ENCODE peak calls at places on chromosomes 3 and 15, in six cellular contexts. S is IMR-90, W is H9, A is neuronal stem cell, H is mesendoderm, F is mesenchymal stem cell. D is an unnamed sample.

GRCh38 chr3:10917176-10917575 is 75.4 kb upstream of the SLC6A1 start:
- DNase-seq in W (no peak), H (no peak), S (no peak), F (no peak), A (no peak), D (peak; percentile 66)

GRCh38 chr15:59249816-59250215 is 43.2 kb downstream of the LDHAL6B start:
- DNase-seq in S (no peak), F (no peak), W (no peak), H (no peak), A (no peak), D (no peak)

GRCh38 chr15:32104061-32104980 is 74.0 kb downstream of the CHRNA7 start:
- DNase-seq in S (no peak), H (no peak), A (no peak), W (no peak), F (no peak), D (no peak)

GRCh38 chr3:110806924-110807323 is 264.7 kb upstream of the NECTIN3 start:
- DNase-seq in A (no peak), S (peak; percentile 53), F (peak; percentile 55), W (no peak), H (no peak), D (no peak)

GRCh38 chr3:196272826-196273225 is 14.7 kb downstream of the PCYT1A start:
- DNase-seq in F (no peak), W (no peak), S (no peak), H (no peak), A (no peak), D (peak; percentile 78)

GRCh38 chr3:46490338-46491084 is 7.3 kb upstream of the RTP3 start:
- DNase-seq in S (peak; percentile 58), A (no peak), H (no peak), W (peak; percentile 1), F (peak; percentile 53), D (peak; percentile 83)

GRCh38 chr3:36700537-36701248 is 63.7 kb downstream of the DCLK3 start:
- DNase-seq in W (peak; percentile 66), A (peak; percentile 54), F (peak; percentile 71), S (peak; percentile 85), H (peak; percentile 65), D (peak; percentile 42)

GRCh38 chr3:97815149-97815917 is 6.5 kb upstream of the CRYBG3 start:
- DNase-seq in S (peak; percentile 33), W (no peak), A (no peak), H (no peak), F (no peak), D (no peak)

GRCh38 chr3:4271834-4272233 is 31.3 kb upstream of the SETMAR start:
- DNase-seq in H (peak; percentile 62), A (peak; percentile 57), F (peak; percentile 15), W (no peak), S (peak; percentile 38), D (no peak)

GRCh38 chr15:98714906-98715305 is 66.6 kb downstream of the IGF1R start:
- DNase-seq in H (no peak), W (no peak), S (no peak), A (no peak), F (no peak), D (no peak)

GRCh38 chr15:97903560-97904195 is 56.8 kb upstream of the ARRDC4 start:
- DNase-seq in W (no peak), F (no peak), H (no peak), S (no peak), A (no peak), D (no peak)

GRCh38 chr3:172678068-172678467 is 32.8 kb downstream of the NCEH1 start:
- DNase-seq in W (no peak), H (peak; percentile 44), A (no peak), F (peak; percentile 44), S (no peak), D (no peak)

GRCh38 chr15:62698646-62699045 is 343.9 kb upstream of the TPM1 start:
- DNase-seq in A (no peak), F (no peak), S (no peak), H (no peak), W (no peak), D (no peak)

DNA sequence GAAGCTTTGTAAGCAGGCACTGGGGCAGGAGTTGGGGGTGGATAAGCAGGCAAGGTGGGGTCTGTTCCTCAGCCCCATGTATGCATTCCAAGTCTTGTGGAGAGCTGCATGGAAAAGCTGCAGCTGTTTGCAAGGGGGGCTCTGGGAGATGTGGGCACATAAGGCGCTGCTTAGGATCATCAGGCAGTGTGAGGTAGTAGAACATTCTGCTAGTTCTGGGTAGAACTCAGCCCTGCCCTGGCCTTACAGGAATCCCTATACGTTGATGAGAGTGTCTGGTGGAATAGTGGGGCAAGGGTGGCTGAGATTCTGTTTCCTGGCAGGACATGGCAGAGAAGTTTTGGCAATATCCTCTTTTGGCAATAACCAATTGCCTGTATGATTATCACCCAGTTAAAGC is 154.3 kb upstream of the LRIG1 start:
- DNase-seq in W (no peak), S (no peak), F (no peak), A (no peak), H (no peak), D (no peak)
- H3K4ac ChIP-seq in W (no peak overlapping the region), S (no peak overlapping the region), F (no peak overlapping the region), A (no peak overlapping the region), H (no peak overlapping the region), D (no peak overlapping the region)

DNA sequence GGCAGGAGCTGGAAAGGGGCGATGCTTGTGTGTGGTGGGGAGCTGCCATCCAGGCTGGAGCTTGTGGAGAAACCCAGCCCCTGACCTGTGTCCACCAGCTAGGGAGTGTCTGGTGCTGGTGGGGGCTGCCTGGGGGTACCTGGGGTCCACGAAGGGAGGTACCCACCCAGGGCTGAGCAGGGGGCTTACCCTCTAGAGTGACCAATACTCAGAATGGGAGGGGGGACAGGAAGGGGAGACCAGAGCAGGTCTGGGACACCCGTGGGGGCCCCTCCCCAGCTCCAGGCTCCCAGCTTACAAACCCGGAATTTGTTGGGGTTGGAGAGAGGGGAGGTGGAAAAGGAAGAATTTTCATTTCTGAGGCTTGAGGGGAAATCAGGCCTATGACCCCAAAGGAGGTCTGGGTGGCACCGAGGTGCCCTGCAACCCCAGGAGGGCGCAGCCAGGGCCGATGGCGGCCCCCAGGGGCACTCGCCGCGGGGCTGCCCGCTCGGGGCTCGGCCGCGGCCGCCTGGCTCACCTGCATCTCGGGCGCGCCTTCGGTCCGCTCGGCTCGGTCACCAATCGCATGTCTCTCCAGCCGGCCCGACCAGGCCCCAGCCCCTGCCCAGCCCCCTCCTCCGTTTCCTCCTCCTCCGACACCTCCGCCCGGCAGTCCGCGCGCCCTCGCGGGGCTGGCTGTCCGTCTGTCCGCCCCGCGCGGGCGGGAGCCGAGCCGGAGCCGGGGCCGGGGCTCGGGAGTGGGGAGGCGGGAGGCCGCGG is 741 bp downstream of the LINGO1 start:
- DNase-seq in A (no peak), S (no peak), F (no peak), H (peak; percentile 62), W (peak; percentile 68), D (no peak)
- H3K4ac ChIP-seq in A (peak overlapping the region; percentile 54), S (no peak overlapping the region), F (no peak overlapping the region), H (no peak overlapping the region), W (no peak overlapping the region), D (no peak overlapping the region)

DNA sequence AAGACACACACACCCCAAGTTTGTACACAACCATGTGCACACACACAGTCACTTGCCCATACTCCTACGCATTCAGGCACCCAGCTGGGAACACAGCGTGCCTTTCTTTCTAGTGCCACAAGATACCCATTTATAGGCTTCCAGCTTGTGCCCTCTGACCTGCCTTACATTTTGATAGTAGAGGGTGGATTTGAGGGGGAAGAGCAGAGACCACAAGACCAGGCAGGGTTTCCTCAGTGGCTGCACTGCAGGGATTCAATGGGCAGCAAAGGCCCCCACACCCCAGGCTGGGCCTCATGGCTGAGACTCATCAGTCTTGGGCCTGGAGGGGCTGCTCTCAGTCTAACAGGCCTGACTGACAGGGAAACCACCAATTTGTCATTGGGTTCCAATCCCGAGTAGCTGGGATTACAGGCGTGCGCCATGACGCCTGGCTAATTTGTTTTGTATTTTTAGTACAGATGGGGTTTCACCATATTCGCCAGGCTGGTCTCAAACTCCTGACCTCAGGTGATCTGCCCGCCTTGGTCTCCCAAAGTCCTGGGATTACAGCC is 18.8 kb upstream of the ANKDD1A start:
- DNase-seq in A (no peak), F (no peak), S (no peak), H (no peak), W (peak; percentile 21), D (no peak)
- H3K4ac ChIP-seq in A (peak overlapping the region; percentile 77), F (no peak overlapping the region), S (peak overlapping the region; percentile 97), H (no peak overlapping the region), W (no peak overlapping the region), D (no peak overlapping the region)

DNA sequence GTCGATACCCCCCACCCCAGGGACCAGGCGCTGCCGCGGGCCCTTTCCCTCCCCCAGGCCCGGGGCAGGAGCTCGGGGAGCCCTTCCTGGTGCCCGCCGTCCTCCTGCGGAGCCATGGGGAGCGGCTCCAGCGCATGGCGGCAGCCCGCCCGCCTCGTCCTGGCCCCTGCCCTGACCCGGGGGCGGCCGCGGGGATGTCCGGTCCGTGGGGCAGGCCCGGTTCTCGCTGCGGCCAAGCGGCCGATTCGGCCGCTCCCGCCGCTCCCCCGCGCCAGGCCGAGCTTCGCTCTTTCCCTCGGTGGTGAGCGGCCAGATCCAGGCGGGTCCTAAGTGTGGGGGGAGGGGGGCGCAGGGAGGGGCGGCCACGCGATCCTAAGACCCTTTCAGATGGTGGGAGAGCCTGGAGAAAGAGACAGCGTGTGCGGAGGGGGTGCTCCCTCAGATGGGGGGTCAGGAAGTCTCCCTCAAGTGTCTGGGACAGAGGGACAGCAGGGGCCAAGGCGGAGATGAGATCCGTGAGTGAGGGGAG is 1.3 kb downstream of the NEIL1 start:
- DNase-seq in H (no peak), S (no peak), A (no peak), F (peak; percentile 8), W (no peak), D (peak; percentile 2)
- H3K4ac ChIP-seq in H (no peak overlapping the region), S (peak overlapping the region; percentile 76), A (no peak overlapping the region), F (peak overlapping the region; percentile 60), W (no peak overlapping the region), D (peak overlapping the region; percentile 17)

D was measured in trophoblast cell.